ENCODE peak calls at places on chromosomes 11 and 22, in four cellular contexts. One of them, this sample, is unnamed.

GRCh38 chr11:28457481-28458145 is 349.4 kb downstream of the METTL15 start:
- ATAC-seq in activated CD4-positive, CD25-positive, alpha-beta regulatory T cell treated with anti-CD3 and anti-CD28 coated beads, Interleukin-2, amount 50 U/mL, for 24 hours: no peak
- ATAC-seq in Right ventricle myocardium superior: no peak
- ATAC-seq in effector memory CD8-positive, alpha-beta T cell: no peak
- ATAC-seq in this sample: no peak

GRCh38 chr11:1549355-1550330 is 22.4 kb downstream of the DUSP8 start:
- ATAC-seq in activated CD4-positive, CD25-positive, alpha-beta regulatory T cell treated with anti-CD3 and anti-CD28 coated beads, Interleukin-2, amount 50 U/mL, for 24 hours: no peak
- ATAC-seq in Right ventricle myocardium superior: no peak
- ATAC-seq in effector memory CD8-positive, alpha-beta T cell: no peak
- ATAC-seq in this sample: no peak

GRCh38 chr22:43515902-43516301 is 104.1 kb downstream of the MPPED1 start:
- ATAC-seq in activated CD4-positive, CD25-positive, alpha-beta regulatory T cell treated with anti-CD3 and anti-CD28 coated beads, Interleukin-2, amount 50 U/mL, for 24 hours: no peak
- ATAC-seq in Right ventricle myocardium superior: no peak
- ATAC-seq in effector memory CD8-positive, alpha-beta T cell: no peak
- ATAC-seq in this sample: no peak

GRCh38 chr11:67099841-67100324 is 19.2 kb upstream of the KDM2A start:
- ATAC-seq in activated CD4-positive, CD25-positive, alpha-beta regulatory T cell treated with anti-CD3 and anti-CD28 coated beads, Interleukin-2, amount 50 U/mL, for 24 hours: peak; percentile 13
- ATAC-seq in Right ventricle myocardium superior: no peak
- ATAC-seq in effector memory CD8-positive, alpha-beta T cell: no peak
- ATAC-seq in this sample: no peak

GRCh38 chr11:70772950-70773349 is 374.6 kb downstream of the CTTN start:
- ATAC-seq in activated CD4-positive, CD25-positive, alpha-beta regulatory T cell treated with anti-CD3 and anti-CD28 coated beads, Interleukin-2, amount 50 U/mL, for 24 hours: no peak
- ATAC-seq in Right ventricle myocardium superior: no peak
- ATAC-seq in effector memory CD8-positive, alpha-beta T cell: no peak
- ATAC-seq in this sample: no peak

GRCh38 chr22:22460060-22460459 is 48.5 kb downstream of the ZNF280B start:
- ATAC-seq in activated CD4-positive, CD25-positive, alpha-beta regulatory T cell treated with anti-CD3 and anti-CD28 coated beads, Interleukin-2, amount 50 U/mL, for 24 hours: no peak
- ATAC-seq in Right ventricle myocardium superior: no peak
- ATAC-seq in effector memory CD8-positive, alpha-beta T cell: no peak
- ATAC-seq in this sample: no peak

GRCh38 chr11:100928426-100928825 is 201.2 kb downstream of the PGR start:
- ATAC-seq in activated CD4-positive, CD25-positive, alpha-beta regulatory T cell treated with anti-CD3 and anti-CD28 coated beads, Interleukin-2, amount 50 U/mL, for 24 hours: no peak
- ATAC-seq in Right ventricle myocardium superior: no peak
- ATAC-seq in effector memory CD8-positive, alpha-beta T cell: no peak
- ATAC-seq in this sample: no peak

GRCh38 chr11:73633999-73634398 is 12.4 kb upstream of the PLEKHB1 start:
- ATAC-seq in activated CD4-positive, CD25-positive, alpha-beta regulatory T cell treated with anti-CD3 and anti-CD28 coated beads, Interleukin-2, amount 50 U/mL, for 24 hours: no peak
- ATAC-seq in Right ventricle myocardium superior: no peak
- ATAC-seq in effector memory CD8-positive, alpha-beta T cell: no peak
- ATAC-seq in this sample: no peak

GRCh38 chr11:130124096-130124495 is 35.5 kb upstream of the ST14 start:
- ATAC-seq in activated CD4-positive, CD25-positive, alpha-beta regulatory T cell treated with anti-CD3 and anti-CD28 coated beads, Interleukin-2, amount 50 U/mL, for 24 hours: no peak
- ATAC-seq in Right ventricle myocardium superior: peak; percentile 96
- ATAC-seq in effector memory CD8-positive, alpha-beta T cell: peak; percentile 20
- ATAC-seq in this sample: peak; percentile 97

GRCh38 chr11:129888451-129888850 is 6.9 kb downstream of the NFRKB start:
- ATAC-seq in activated CD4-positive, CD25-positive, alpha-beta regulatory T cell treated with anti-CD3 and anti-CD28 coated beads, Interleukin-2, amount 50 U/mL, for 24 hours: no peak
- ATAC-seq in Right ventricle myocardium superior: no peak
- ATAC-seq in effector memory CD8-positive, alpha-beta T cell: peak; percentile 76
- ATAC-seq in this sample: no peak